ENCODE peak calls at places on chromosomes 4 and X, in five cellular contexts. D is SIG-M5, W is memory B cell, S is endothelial cell of umbilical vein, O is IMR-90. A is an unnamed sample.

GRCh38 chr4:133147922-133148689 is 988 bp upstream of the PCDH10 start:
- DNase-seq in D (no peak), W (no peak), S (peak), O (peak), A (no peak)

GRCh38 chrX:12488781-12489180 is 302.4 kb upstream of the PRPS2 start:
- DNase-seq in D (no peak), W (no peak), S (no peak), O (no peak), A (no peak)

GRCh38 chr4:54898163-54898562 is 227.2 kb downstream of the KDR start:
- DNase-seq in D (no peak), W (no peak), S (no peak), O (peak), A (no peak)

GRCh38 chr4:113574636-113575103 is 186.9 kb downstream of the CAMK2D start:
- DNase-seq in D (no peak), W (no peak), S (peak), O (peak), A (no peak)

GRCh38 chr4:83651846-83652245 is 115.9 kb downstream of the GPAT3 start:
- DNase-seq in D (no peak), W (no peak), S (no peak), O (no peak), A (no peak)

GRCh38 chrX:23451266-23451665 is 116.6 kb downstream of the PTCHD1 start:
- DNase-seq in D (no peak), W (no peak), S (no peak), O (no peak), A (no peak)

GRCh38 chr4:180455226-180455625 is 1788.0 kb upstream of the TENM3 start:
- DNase-seq in D (no peak), W (no peak), S (no peak), O (no peak), A (no peak)

GRCh38 chrX:132843387-132843786 is 115.0 kb downstream of the HS6ST2 start:
- DNase-seq in D (no peak), W (no peak), S (no peak), O (no peak), A (no peak)

GRCh38 chr4:15131551-15131950 is 129.3 kb downstream of the CPEB2 start:
- DNase-seq in D (no peak), W (no peak), S (no peak), O (no peak), A (no peak)

GRCh38 chr4:124640037-124640730 is 72.3 kb downstream of the ANKRD50 start:
- DNase-seq in D (no peak), W (no peak), S (peak), O (peak), A (no peak)

A was measured in breast epithelium.